ENCODE peak calls at places on chromosome 3, in five cellular contexts. Z is IMR-90, I is pancreas, W is BJ, T is heart left ventricle. F is an unnamed sample.

GRCh38 chr3:194856296-194856695 is 170.6 kb downstream of the FAM43A start:
- DNase-seq in T (peak), Z (no peak), I (no peak), W (no peak), F (no peak)

GRCh38 chr3:101484805-101485620 is 28.0 kb downstream of the SENP7 start:
- DNase-seq in W (no peak), Z (peak), I (no peak), T (no peak), F (peak)

GRCh38 chr3:123758081-123758564 is 126.0 kb downstream of the MYLK start:
- DNase-seq in Z (peak), T (no peak), I (no peak), W (no peak), F (peak)

GRCh38 chr3:50057756-50058155 is 31.0 kb upstream of the RBM5 start:
- DNase-seq in W (no peak), T (no peak), Z (no peak), I (no peak), F (no peak)

GRCh38 chr3:45546636-45547201 is 47.8 kb upstream of the LIMD1 start:
- DNase-seq in I (no peak), W (no peak), T (no peak), Z (no peak), F (no peak)

GRCh38 chr3:114056130-114057010 is at the start of the genes CCDC191 and QTRT2:
- DNase-seq in Z (peak), T (peak), W (peak), I (peak), F (peak)

GRCh38 chr3:61966200-61966599 is 404.8 kb downstream of the PTPRG start:
- DNase-seq in T (no peak), I (no peak), Z (peak), W (no peak), F (no peak)

GRCh38 chr3:73503781-73504180 is 121.0 kb downstream of the PDZRN3 start:
- DNase-seq in Z (peak), I (no peak), T (no peak), W (no peak), F (peak)

GRCh38 chr3:27254896-27255295 is 114.3 kb downstream of the NEK10 start:
- DNase-seq in I (no peak), W (no peak), T (no peak), Z (no peak), F (no peak)

GRCh38 chr3:10180738-10181295 is 16.1 kb downstream of the IRAK2 start:
- DNase-seq in T (no peak), W (no peak), I (no peak), Z (no peak), F (no peak)

GRCh38 chr3:66037986-66038369 is 740 bp downstream of the MAGI1 start:
- DNase-seq in Z (no peak), T (peak), I (peak), W (no peak), F (no peak)

GRCh38 chr3:99394831-99395733 is 243.3 kb upstream of the COL8A1 start:
- DNase-seq in T (no peak), Z (peak), I (no peak), W (peak), F (peak)

GRCh38 chr3:195079636-195080035 is 191.3 kb downstream of the XXYLT1 start:
- DNase-seq in I (no peak), T (no peak), W (no peak), Z (peak), F (no peak)

GRCh38 chr3:61141184-61141583 is 110.1 kb downstream of the FHIT start:
- DNase-seq in Z (no peak), T (no peak), I (no peak), W (no peak), F (no peak)

GRCh38 chr3:127829537-127829936 is 7.2 kb upstream of the MGLL start:
- DNase-seq in I (no peak), Z (no peak), W (no peak), T (no peak), F (no peak)

GRCh38 chr3:127833281-127834032 is 11.1 kb upstream of the MGLL start:
- DNase-seq in I (no peak), T (no peak), W (no peak), Z (no peak), F (no peak)

GRCh38 chr3:127834771-127835170 is 12.5 kb upstream of the MGLL start:
- DNase-seq in I (no peak), W (no peak), T (no peak), Z (no peak), F (no peak)

GRCh38 chr3:127827808-127828207 is 5.5 kb upstream of the MGLL start:
- DNase-seq in I (no peak), W (no peak), Z (no peak), T (no peak), F (no peak)

GRCh38 chr3:127831723-127832172 is 9.4 kb upstream of the MGLL start:
- DNase-seq in W (no peak), I (peak), Z (peak), T (peak), F (peak)
- TF ChIP-seq CTCF in W (peak), I (peak), Z (peak), T (peak), F (peak)

GRCh38 chr3:184259878-184260570 is 1.3 kb downstream of the CAMK2N2 start:
- DNase-seq in Z (peak), T (peak), W (no peak), I (peak), F (peak)
- H3K4me3 ChIP-seq in Z (peak), T (peak), W (peak), I (peak), F (peak)

GRCh38 chr3:177640319-177640997 is 443.2 kb upstream of the TBL1XR1 start:
- DNase-seq in Z (no peak), W (no peak), I (no peak), T (no peak), F (no peak)
- TF ChIP-seq CTCF in Z (no peak), W (no peak), I (no peak), T (no peak), F (no peak)

GRCh38 chr3:12959838-12960378 is 113.3 kb downstream of the IQSEC1 start:
- DNase-seq in T (peak), W (no peak), Z (no peak), I (no peak), F (no peak)
- H3K4me3 ChIP-seq in T (no peak), W (no peak), Z (no peak), I (no peak), F (no peak)

GRCh38 chr3:115913069-115913686 is 289.9 kb downstream of the GAP43 start:
- DNase-seq in W (no peak), T (no peak), I (no peak), Z (peak), F (peak)
- TF ChIP-seq CTCF in W (peak), T (no peak), I (peak), Z (peak), F (peak)